ENCODE peak calls at places on chromosomes 4 and X, in ten cellular contexts. Q is prostate gland, K is sigmoid colon, U is suprapubic skin, F is HCT116, R is spleen, D is stomach, N is GM23338, B is K562, Z is H1. T is an unnamed sample.
A peak's percentile ranks its signal among the peaks of the same experiment; 100 is the strongest.

GRCh38 chr4:42555828-42556227 is 101.1 kb downstream of the ATP8A1 start:
- DNase-seq in Q (no peak), K (no peak), U (no peak), F (no peak), R (no peak), D (no peak), N (no peak), B (no peak), Z (no peak), T (no peak)

GRCh38 chr4:140239311-140239710 is 85.3 kb upstream of the MAML3 start:
- DNase-seq in Q (no peak), K (no peak), U (no peak), F (no peak), R (no peak), D (no peak), N (no peak), B (no peak), Z (no peak), T (no peak)

GRCh38 chr4:156100651-156101050 is 147.0 kb upstream of the CTSO start:
- DNase-seq in Q (no peak), K (no peak), U (no peak), F (no peak), R (no peak), D (no peak), N (no peak), B (no peak), Z (no peak), T (no peak)

GRCh38 chr4:61638600-61638999 is 438.5 kb downstream of the ADGRL3 start:
- DNase-seq in Q (no peak), K (no peak), U (no peak), F (no peak), R (no peak), D (no peak), N (no peak), B (no peak), Z (no peak), T (no peak)

GRCh38 chr4:24657768-24658617 is 73.6 kb upstream of the DHX15 start:
- DNase-seq in Q (no peak), K (no peak), U (no peak), F (peak; percentile 47), R (no peak), D (peak; percentile 71), N (peak; percentile 74), B (no peak), Z (no peak), T (peak; percentile 41)

GRCh38 chr4:161894493-161895167 is 269.2 kb downstream of the FSTL5 start:
- DNase-seq in Q (no peak), K (no peak), U (no peak), F (no peak), R (no peak), D (no peak), N (no peak), B (no peak), Z (no peak), T (no peak)

GRCh38 chr4:60314367-60314766 is 885.8 kb upstream of the ADGRL3 start:
- DNase-seq in Q (no peak), K (no peak), U (no peak), F (no peak), R (no peak), D (no peak), N (peak; percentile 2), B (no peak), Z (no peak), T (no peak)

GRCh38 chr4:107721436-107722090 is 1.5 kb upstream of the PAPSS1 start:
- DNase-seq in Q (no peak), K (no peak), U (no peak), F (no peak), R (peak; percentile 90), D (no peak), N (peak; percentile 57), B (no peak), Z (peak; percentile 15), T (no peak)

GRCh38 chr4:94665500-94666398 is 92.0 kb upstream of the BMPR1B start:
- DNase-seq in Q (no peak), K (no peak), U (no peak), F (no peak), R (no peak), D (no peak), N (no peak), B (no peak), Z (no peak), T (no peak)

GRCh38 chr4:121720109-121720508 is 23.3 kb upstream of the ANXA5 start:
- DNase-seq in Q (no peak), K (no peak), U (no peak), F (no peak), R (no peak), D (no peak), N (no peak), B (no peak), Z (no peak), T (no peak)

GRCh38 chr4:100098011-100098545 is 92.2 kb downstream of the DDIT4L start:
- DNase-seq in Q (no peak), K (no peak), U (no peak), F (no peak), R (no peak), D (no peak), N (no peak), B (no peak), Z (no peak), T (no peak)

GRCh38 chrX:30706216-30706775 is 53.1 kb downstream of the GK start:
- DNase-seq in Q (no peak), K (no peak), U (no peak), F (no peak), R (no peak), D (no peak), N (no peak), B (no peak), Z (no peak), T (no peak)

GRCh38 chrX:30702736-30703135 is 49.5 kb downstream of the GK start:
- DNase-seq in Q (no peak), K (no peak), U (no peak), F (no peak), R (no peak), D (no peak), N (no peak), B (no peak), Z (no peak), T (no peak)
- H3K27me3 ChIP-seq in Q (no peaks in the 10 kb centered on the region), K (no peaks in the 10 kb centered on the region), U (no peaks in the 10 kb centered on the region), F (no peaks in the 10 kb centered on the region), R (no peaks in the 10 kb centered on the region), D (no peaks in the 10 kb centered on the region), N (no peaks in the 10 kb centered on the region), B (no peaks in the 10 kb centered on the region), Z (no peaks in the 10 kb centered on the region), T (no peaks in the 10 kb centered on the region)

GRCh38 chrX:154383359-154384283 is 4.5 kb downstream of the EMD start:
- DNase-seq in Q (no peak), K (peak; percentile 73), U (no peak), F (no peak), R (no peak), D (no peak), N (no peak), B (no peak), Z (no peak), T (no peak)
- TF ChIP-seq POLR2AphosphoS5 in Q (no peak), K (no peak), U (no peak), F (peak; percentile 22), R (no peak), D (no peak), N (no peak), B (no peak), Z (peak; percentile 52), T (no peak)

GRCh38 chrX:41561045-41561444 is 113.9 kb downstream of the NYX start:
- DNase-seq in Q (no peak), K (no peak), U (no peak), F (no peak), R (no peak), D (no peak), N (no peak), B (peak; percentile 6), Z (no peak), T (peak; percentile 52)
- H3K27me3 ChIP-seq in Q (no peaks in the 10 kb centered on the region), K (no peaks in the 10 kb centered on the region), U (no peaks in the 10 kb centered on the region), F (no peaks in the 10 kb centered on the region), R (no peaks in the 10 kb centered on the region), D (no peaks in the 10 kb centered on the region), N (no peaks in the 10 kb centered on the region), B (no peaks in the 10 kb centered on the region), Z (no peaks in the 10 kb centered on the region), T (no peaks in the 10 kb centered on the region)

GRCh38 chr4:47566975-47567374 is 81.9 kb downstream of the ATP10D start:
- DNase-seq in Q (no peak), K (no peak), U (no peak), F (no peak), R (no peak), D (no peak), N (no peak), B (no peak), Z (no peak), T (no peak)
- TF ChIP-seq POLR2AphosphoS5 in Q (no peak), K (no peak), U (no peak), F (no peak), R (no peak), D (no peak), N (no peak), B (no peak), Z (no peak), T (no peak)

DNA sequence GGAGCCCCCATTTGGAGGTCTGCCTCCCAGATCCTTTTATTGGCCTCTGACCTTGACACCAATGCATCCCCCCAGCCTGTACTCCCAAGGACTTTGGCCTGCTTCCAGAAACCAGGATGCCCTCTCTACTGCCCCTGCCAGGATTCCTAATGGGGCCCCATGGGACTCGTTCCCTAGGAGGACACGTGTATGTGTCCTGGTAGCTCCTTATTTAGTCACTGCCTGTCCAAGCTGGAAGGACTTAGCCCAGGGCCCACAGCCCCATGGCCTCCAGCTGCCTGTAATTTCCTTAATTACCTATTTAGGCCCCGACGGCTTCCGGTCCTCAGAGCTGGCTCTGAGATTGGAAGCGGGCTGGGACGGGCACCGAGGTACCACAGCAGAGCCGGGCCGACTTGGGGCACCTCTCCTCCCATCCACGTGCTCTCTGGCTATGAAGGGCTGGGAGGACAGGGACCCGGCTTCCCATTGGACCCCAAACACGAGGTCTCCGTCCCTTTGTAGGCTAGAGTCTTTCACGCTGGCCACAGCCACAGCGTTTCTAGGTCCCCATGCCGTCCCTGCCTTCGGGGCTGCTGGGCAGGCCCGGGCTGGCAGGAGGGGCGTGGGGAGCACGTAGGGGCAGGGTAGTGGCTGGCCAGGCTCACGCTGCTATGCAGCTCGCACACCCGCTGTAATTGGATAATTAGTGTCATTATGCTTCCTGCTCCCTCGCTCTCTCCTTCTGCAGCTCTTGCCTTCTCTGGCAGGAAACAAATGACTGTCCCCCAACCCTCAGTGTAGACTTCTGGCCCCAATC is 9.6 kb downstream of the ATP2B3 start:
- DNase-seq in Q (no peak), K (no peak), U (no peak), F (no peak), R (no peak), D (no peak), N (no peak), B (no peak), Z (no peak), T (no peak)
- H3K27me3 ChIP-seq in Q (no peaks in the 10 kb centered on the region), K (peaks cover 4% of the 10 kb centered on the region), U (peaks cover 20% of the 10 kb centered on the region), F (no peaks in the 10 kb centered on the region), R (peaks cover 50% of the 10 kb centered on the region), D (peaks cover 45% of the 10 kb centered on the region), N (no peaks in the 10 kb centered on the region), B (peaks cover 25% of the 10 kb centered on the region), Z (no peaks in the 10 kb centered on the region), T (no peaks in the 10 kb centered on the region)

T was measured in HL-60.